ENCODE peak calls at places on chromosomes 6 and 20, in nine cellular contexts. J is right atrium auricular region; F is ELR; O is skeletal muscle cell; N is heart left ventricle; I is activated T-cell treated with anti-CD3 and anti-CD28 coated beads for 1 hour; W is activated naive CD4-positive, alpha-beta T cell; G is astrocyte of the hippocampus; M is DMS79. U is an unnamed sample.

GRCh38 chr6:44470106-44470446 is 82.6 kb downstream of the CDC5L start:
- DNase-seq in J (no peak), F (no peak), O (no peak), N (no peak), I (no peak), W (no peak), G (no peak), M (peak; percentile 94), U (peak; percentile 91)

GRCh38 chr6:2197177-2197671 is 48.2 kb downstream of the GMDS start:
- DNase-seq in J (no peak), F (peak; percentile 54), O (peak; percentile 42), N (no peak), I (no peak), W (no peak), G (peak; percentile 36), M (no peak), U (no peak)

GRCh38 chr20:31566658-31567379 is 38.3 kb upstream of the ID1 start:
- DNase-seq in J (no peak), F (no peak), O (no peak), N (no peak), I (no peak), W (no peak), G (no peak), M (peak; percentile 74), U (no peak)

GRCh38 chr20:39898467-39898852 is 790.6 kb downstream of the MAFB start:
- DNase-seq in J (no peak), F (no peak), O (no peak), N (no peak), I (no peak), W (no peak), G (no peak), M (no peak), U (no peak)

GRCh38 chr6:17493286-17493685 is 99.9 kb downstream of the CAP2 start:
- DNase-seq in J (no peak), F (peak; percentile 88), O (peak; percentile 35), N (no peak), I (no peak), W (no peak), G (peak; percentile 93), M (no peak), U (no peak)

GRCh38 chr20:60210779-60211617 is 252.8 kb downstream of the CDH26 start:
- DNase-seq in J (peak; percentile 67), F (peak; percentile 77), O (no peak), N (peak; percentile 63), I (peak; percentile 41), W (peak; percentile 48), G (peak; percentile 83), M (peak; percentile 5), U (peak; percentile 18)

GRCh38 chr20:35979528-35979927 is 11.1 kb downstream of the CNBD2 start:
- DNase-seq in J (no peak), F (peak; percentile 30), O (no peak), N (no peak), I (no peak), W (no peak), G (no peak), M (no peak), U (no peak)

GRCh38 chr20:57207251-57207650 is 59.2 kb downstream of the BMP7 start:
- DNase-seq in J (no peak), F (peak; percentile 16), O (no peak), N (no peak), I (no peak), W (no peak), G (no peak), M (no peak), U (no peak)

GRCh38 chr20:1467355-1468116 is 887 bp upstream of the NSFL1C start:
- DNase-seq in J (peak; percentile 68), F (no peak), O (no peak), N (no peak), I (peak; percentile 14), W (no peak), G (no peak), M (no peak), U (no peak)

GRCh38 chr6:30542404-30542725 is 13.9 kb downstream of the GNL1 start:
- DNase-seq in J (no peak), F (no peak), O (no peak), N (no peak), I (no peak), W (no peak), G (no peak), M (no peak), U (no peak)

GRCh38 chr20:29443819-29444218 is 1813.6 kb upstream of the DEFB115 start:
- DNase-seq in J (no peak), F (no peak), O (no peak), N (no peak), I (no peak), W (no peak), G (no peak), M (no peak), U (no peak)

GRCh38 chr6:157410088-157410487 is 29.1 kb downstream of the ZDHHC14 start:
- DNase-seq in J (no peak), F (no peak), O (no peak), N (no peak), I (no peak), W (no peak), G (peak; percentile 91), M (no peak), U (no peak)

U was measured in NCI-H1092.